ENCODE peak calls at places on chromosome 21, in seven cellular contexts. One of them, this sample, is unnamed.

GRCh38 chr21:15992171-15992570 is 262.4 kb downstream of the USP25 start:
- DNase-seq in CD8-positive, alpha-beta memory T cell: no peak
- DNase-seq in tibial artery: no peak
- DNase-seq in AG10803: no peak
- DNase-seq in AG09309: no peak
- DNase-seq in GM12865: no peak
- DNase-seq in heart left ventricle: no peak
- DNase-seq in this sample: no peak

GRCh38 chr21:42590431-42591131 is 62.8 kb upstream of the PDE9A start:
- DNase-seq in CD8-positive, alpha-beta memory T cell: peak
- DNase-seq in tibial artery: no peak
- DNase-seq in AG10803: no peak
- DNase-seq in AG09309: no peak
- DNase-seq in GM12865: no peak
- DNase-seq in heart left ventricle: no peak
- DNase-seq in this sample: no peak

GRCh38 chr21:33273044-33273443 is 6.9 kb downstream of the IL10RB start:
- DNase-seq in CD8-positive, alpha-beta memory T cell: no peak
- DNase-seq in tibial artery: no peak
- DNase-seq in AG10803: no peak
- DNase-seq in AG09309: no peak
- DNase-seq in GM12865: no peak
- DNase-seq in heart left ventricle: no peak
- DNase-seq in this sample: no peak

GRCh38 chr21:32278068-32278467 is 781 bp downstream of the MIS18A start:
- DNase-seq in CD8-positive, alpha-beta memory T cell: no peak
- DNase-seq in tibial artery: no peak
- DNase-seq in AG10803: no peak
- DNase-seq in AG09309: no peak
- DNase-seq in GM12865: peak
- DNase-seq in heart left ventricle: no peak
- DNase-seq in this sample: no peak

GRCh38 chr21:40846057-40846456 is 901 bp downstream of the DSCAM start:
- DNase-seq in CD8-positive, alpha-beta memory T cell: no peak
- DNase-seq in tibial artery: no peak
- DNase-seq in AG10803: no peak
- DNase-seq in AG09309: no peak
- DNase-seq in GM12865: no peak
- DNase-seq in heart left ventricle: no peak
- DNase-seq in this sample: no peak

GRCh38 chr21:39842741-39843146 is 24.5 kb upstream of the PCP4 start:
- DNase-seq in CD8-positive, alpha-beta memory T cell: no peak
- DNase-seq in tibial artery: no peak
- DNase-seq in AG10803: peak
- DNase-seq in AG09309: no peak
- DNase-seq in GM12865: no peak
- DNase-seq in heart left ventricle: no peak
- DNase-seq in this sample: no peak

GRCh38 chr21:17612023-17612564 is 607 bp downstream of the BTG3 start:
- DNase-seq in CD8-positive, alpha-beta memory T cell: no peak
- DNase-seq in tibial artery: peak
- DNase-seq in AG10803: peak
- DNase-seq in AG09309: no peak
- DNase-seq in GM12865: peak
- DNase-seq in heart left ventricle: peak
- DNase-seq in this sample: no peak

GRCh38 chr21:38938343-38938742 is 132.6 kb downstream of the ETS2 start:
- DNase-seq in CD8-positive, alpha-beta memory T cell: peak
- DNase-seq in tibial artery: no peak
- DNase-seq in AG10803: peak
- DNase-seq in AG09309: no peak
- DNase-seq in GM12865: peak
- DNase-seq in heart left ventricle: no peak
- DNase-seq in this sample: no peak

GRCh38 chr21:15775291-15775690 is 45.5 kb downstream of the USP25 start:
- DNase-seq in CD8-positive, alpha-beta memory T cell: no peak
- DNase-seq in tibial artery: no peak
- DNase-seq in AG10803: no peak
- DNase-seq in AG09309: no peak
- DNase-seq in GM12865: no peak
- DNase-seq in heart left ventricle: no peak
- DNase-seq in this sample: no peak

GRCh38 chr21:39885119-39885848 is 18.0 kb downstream of the PCP4 start:
- DNase-seq in CD8-positive, alpha-beta memory T cell: no peak
- DNase-seq in tibial artery: no peak
- DNase-seq in AG10803: no peak
- DNase-seq in AG09309: no peak
- DNase-seq in GM12865: no peak
- DNase-seq in heart left ventricle: no peak
- DNase-seq in this sample: no peak

GRCh38 chr21:34704119-34704518 is 35.3 kb downstream of the CLIC6 start:
- DNase-seq in CD8-positive, alpha-beta memory T cell: no peak
- DNase-seq in tibial artery: peak
- DNase-seq in AG10803: peak
- DNase-seq in AG09309: peak
- DNase-seq in GM12865: no peak
- DNase-seq in heart left ventricle: no peak
- DNase-seq in this sample: peak

GRCh38 chr21:41366522-41367151 is 4.8 kb downstream of the MX2 start:
- DNase-seq in CD8-positive, alpha-beta memory T cell: no peak
- DNase-seq in tibial artery: no peak
- DNase-seq in AG10803: peak
- DNase-seq in AG09309: peak
- DNase-seq in GM12865: peak
- DNase-seq in heart left ventricle: peak
- DNase-seq in this sample: no peak

GRCh38 chr21:31878831-31879230 is 6.0 kb downstream of the HUNK start:
- DNase-seq in CD8-positive, alpha-beta memory T cell: no peak
- DNase-seq in tibial artery: no peak
- DNase-seq in AG10803: no peak
- DNase-seq in AG09309: no peak
- DNase-seq in GM12865: no peak
- DNase-seq in heart left ventricle: no peak
- DNase-seq in this sample: no peak

GRCh38 chr21:39715804-39716397 is 29.1 kb upstream of the IGSF5 start:
- DNase-seq in CD8-positive, alpha-beta memory T cell: peak
- DNase-seq in tibial artery: peak
- DNase-seq in AG10803: peak
- DNase-seq in AG09309: peak
- DNase-seq in GM12865: peak
- DNase-seq in heart left ventricle: no peak
- DNase-seq in this sample: no peak

GRCh38 chr21:20329636-20330035 is 668.6 kb upstream of the NCAM2 start:
- DNase-seq in CD8-positive, alpha-beta memory T cell: no peak
- DNase-seq in tibial artery: no peak
- DNase-seq in AG10803: no peak
- DNase-seq in AG09309: no peak
- DNase-seq in GM12865: no peak
- DNase-seq in heart left ventricle: no peak
- DNase-seq in this sample: no peak

GRCh38 chr21:17492415-17493168 is 20.3 kb upstream of the CXADR start:
- DNase-seq in CD8-positive, alpha-beta memory T cell: no peak
- DNase-seq in tibial artery: no peak
- DNase-seq in AG10803: peak
- DNase-seq in AG09309: no peak
- DNase-seq in GM12865: no peak
- DNase-seq in heart left ventricle: no peak
- DNase-seq in this sample: no peak

GRCh38 chr21:27388835-27389234 is 421.9 kb upstream of the ADAMTS5 start:
- DNase-seq in CD8-positive, alpha-beta memory T cell: no peak
- DNase-seq in tibial artery: no peak
- DNase-seq in AG10803: no peak
- DNase-seq in AG09309: no peak
- DNase-seq in GM12865: no peak
- DNase-seq in heart left ventricle: no peak
- DNase-seq in this sample: no peak

DNA sequence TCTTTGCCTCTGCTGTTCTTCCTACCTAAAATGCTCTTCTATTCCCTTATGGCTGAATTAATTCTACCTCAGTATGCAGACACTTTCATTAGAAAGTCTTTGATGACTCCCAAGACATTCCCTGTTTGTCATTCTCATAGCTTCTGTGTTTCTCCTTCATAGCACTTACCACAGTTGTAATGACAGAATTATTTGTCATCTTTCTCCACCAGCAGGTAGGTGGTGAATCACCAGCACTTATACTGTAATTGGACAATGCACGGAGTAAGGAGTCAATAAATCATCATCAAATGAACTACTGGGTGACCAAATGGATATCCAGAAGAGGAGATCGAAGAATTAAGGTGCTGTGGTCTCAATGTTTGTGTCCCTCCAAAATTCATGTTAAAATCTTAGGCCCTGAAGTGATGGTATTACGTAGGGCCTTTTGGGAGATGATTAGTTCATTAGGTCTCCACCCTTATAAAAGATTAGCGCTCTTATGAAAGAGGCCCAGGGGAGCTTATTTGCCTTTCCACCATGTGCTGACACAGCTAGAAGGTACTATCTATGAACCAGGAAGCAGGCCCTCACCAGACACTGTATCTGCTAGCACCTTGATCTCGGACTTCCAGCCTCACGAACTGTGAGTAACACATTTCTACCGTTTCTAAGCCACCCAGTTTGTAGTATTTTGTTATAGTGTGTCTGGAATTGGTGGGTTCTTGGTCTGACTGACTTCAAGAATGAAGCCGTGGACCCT is 2.4 kb upstream of the CCT8 start:
- DNase-seq in CD8-positive, alpha-beta memory T cell: no peak
- DNase-seq in tibial artery: no peak
- DNase-seq in AG10803: no peak
- DNase-seq in AG09309: no peak
- DNase-seq in GM12865: no peak
- DNase-seq in heart left ventricle: no peak
- DNase-seq in this sample: no peak
- H3K4me3 ChIP-seq in CD8-positive, alpha-beta memory T cell: no peak
- H3K4me3 ChIP-seq in tibial artery: no peak
- H3K4me3 ChIP-seq in AG10803: no peak
- H3K4me3 ChIP-seq in AG09309: no peak
- H3K4me3 ChIP-seq in GM12865: no peak
- H3K4me3 ChIP-seq in heart left ventricle: no peak
- H3K4me3 ChIP-seq in this sample: no peak

GRCh38 chr21:45950740-45951515 is 30.6 kb upstream of the COL6A1 start:
- DNase-seq in CD8-positive, alpha-beta memory T cell: no peak
- DNase-seq in tibial artery: peak
- DNase-seq in AG10803: peak
- DNase-seq in AG09309: no peak
- DNase-seq in GM12865: no peak
- DNase-seq in heart left ventricle: no peak
- DNase-seq in this sample: no peak
- H3K4me3 ChIP-seq in CD8-positive, alpha-beta memory T cell: no peak
- H3K4me3 ChIP-seq in tibial artery: peak
- H3K4me3 ChIP-seq in AG10803: peak
- H3K4me3 ChIP-seq in AG09309: no peak
- H3K4me3 ChIP-seq in GM12865: no peak
- H3K4me3 ChIP-seq in heart left ventricle: no peak
- H3K4me3 ChIP-seq in this sample: no peak

GRCh38 chr21:36109868-36110267 is 25.0 kb upstream of the CBR3 start:
- DNase-seq in CD8-positive, alpha-beta memory T cell: no peak
- DNase-seq in tibial artery: no peak
- DNase-seq in AG10803: no peak
- DNase-seq in AG09309: no peak
- DNase-seq in GM12865: no peak
- DNase-seq in heart left ventricle: no peak
- DNase-seq in this sample: no peak

GRCh38 chr21:36104306-36105300 is 30.3 kb upstream of the CBR3 start:
- DNase-seq in CD8-positive, alpha-beta memory T cell: peak
- DNase-seq in tibial artery: peak
- DNase-seq in AG10803: peak
- DNase-seq in AG09309: no peak
- DNase-seq in GM12865: peak
- DNase-seq in heart left ventricle: peak
- DNase-seq in this sample: no peak

GRCh38 chr21:36103434-36103833 is 31.4 kb upstream of the CBR3 start:
- DNase-seq in CD8-positive, alpha-beta memory T cell: no peak
- DNase-seq in tibial artery: no peak
- DNase-seq in AG10803: no peak
- DNase-seq in AG09309: no peak
- DNase-seq in GM12865: no peak
- DNase-seq in heart left ventricle: no peak
- DNase-seq in this sample: no peak

GRCh38 chr21:36100971-36101641 is 31.3 kb downstream of the CBR1 start:
- DNase-seq in CD8-positive, alpha-beta memory T cell: no peak
- DNase-seq in tibial artery: no peak
- DNase-seq in AG10803: no peak
- DNase-seq in AG09309: no peak
- DNase-seq in GM12865: no peak
- DNase-seq in heart left ventricle: no peak
- DNase-seq in this sample: no peak

DNA sequence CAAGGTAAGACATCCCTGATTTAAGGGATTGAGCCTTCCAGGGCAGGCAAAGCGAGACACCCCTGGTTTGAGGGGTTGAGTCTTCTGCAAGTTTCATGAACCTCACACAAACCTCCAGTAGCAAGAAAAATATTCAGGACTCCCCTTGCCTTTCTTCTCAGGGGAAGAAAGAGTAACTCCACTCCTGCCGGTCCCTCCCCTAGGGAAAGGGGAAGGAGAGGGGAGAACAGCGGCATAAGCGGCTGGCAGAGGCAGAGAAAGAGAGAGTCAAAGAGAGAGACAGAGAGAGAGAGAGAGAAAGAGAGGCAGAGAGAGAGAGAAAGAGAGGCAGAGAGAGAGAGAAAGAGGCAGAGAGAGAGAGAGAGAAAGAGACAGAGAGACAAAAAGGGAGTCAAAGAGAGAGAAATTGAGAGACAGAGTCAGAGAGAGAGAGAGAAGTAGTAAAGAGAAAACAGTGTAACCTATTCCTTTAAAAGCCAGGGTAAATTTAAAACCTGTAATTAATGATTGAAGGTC is 29.5 kb upstream of the CBR3 start:
- DNase-seq in CD8-positive, alpha-beta memory T cell: no peak
- DNase-seq in tibial artery: no peak
- DNase-seq in AG10803: no peak
- DNase-seq in AG09309: no peak
- DNase-seq in GM12865: no peak
- DNase-seq in heart left ventricle: no peak
- DNase-seq in this sample: no peak
- H3K4me3 ChIP-seq in CD8-positive, alpha-beta memory T cell: no peak
- H3K4me3 ChIP-seq in tibial artery: no peak
- H3K4me3 ChIP-seq in AG10803: no peak
- H3K4me3 ChIP-seq in AG09309: no peak
- H3K4me3 ChIP-seq in GM12865: no peak
- H3K4me3 ChIP-seq in heart left ventricle: no peak
- H3K4me3 ChIP-seq in this sample: no peak

DNA sequence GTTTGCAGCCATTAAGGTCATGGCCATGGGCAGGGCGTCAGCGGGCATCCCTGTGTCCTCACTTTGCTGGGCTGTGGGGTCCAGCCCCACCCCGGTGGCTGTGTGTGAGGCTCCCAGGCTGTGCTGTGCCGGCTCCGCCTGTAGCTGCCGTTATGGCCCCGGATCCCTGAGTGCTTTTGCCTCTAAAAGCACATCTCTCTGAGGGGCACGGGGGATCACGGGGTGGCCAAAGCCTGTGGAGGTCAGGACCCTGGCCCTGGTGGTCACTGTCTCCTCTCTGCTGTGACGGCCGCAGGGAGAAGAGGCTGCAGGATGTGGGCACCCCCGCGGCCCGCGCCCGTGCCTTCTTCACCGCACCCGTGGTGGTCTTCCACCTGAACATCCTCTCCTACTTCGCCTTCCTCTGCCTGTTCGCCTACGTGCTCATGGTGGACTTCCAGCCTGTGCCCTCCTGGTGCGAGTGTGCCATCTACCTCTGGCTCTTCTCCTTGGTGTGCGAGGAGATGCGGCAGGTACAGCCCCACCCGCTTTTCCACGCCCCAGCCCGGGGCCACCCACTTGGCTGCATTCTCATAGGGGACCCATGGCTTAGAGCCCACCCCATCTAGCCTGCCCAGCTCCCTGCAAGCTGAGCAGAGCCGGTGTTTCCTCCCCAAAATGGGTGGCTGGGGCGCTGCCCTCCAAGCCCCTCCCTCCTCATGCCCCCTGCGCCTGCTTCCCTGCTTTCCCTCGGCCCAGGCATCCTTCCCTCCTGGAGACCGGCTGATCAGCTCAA is 48.2 kb downstream of the TRPM2 start:
- DNase-seq in CD8-positive, alpha-beta memory T cell: no peak
- DNase-seq in tibial artery: no peak
- DNase-seq in AG10803: no peak
- DNase-seq in AG09309: no peak
- DNase-seq in GM12865: no peak
- DNase-seq in heart left ventricle: no peak
- DNase-seq in this sample: no peak
- H3K4me3 ChIP-seq in CD8-positive, alpha-beta memory T cell: no peak
- H3K4me3 ChIP-seq in tibial artery: no peak
- H3K4me3 ChIP-seq in AG10803: no peak
- H3K4me3 ChIP-seq in AG09309: no peak
- H3K4me3 ChIP-seq in GM12865: no peak
- H3K4me3 ChIP-seq in heart left ventricle: no peak
- H3K4me3 ChIP-seq in this sample: no peak